ENCODE peak calls at places on chromosomes 13 and 19, in nine cellular contexts. U is OCI-LY7, T is tibial artery, H is thoracic aorta, F is ovary, E is retinal pigment epithelial cell, N is Calu3, A is fibroblast of the aortic adventitia, X is sigmoid colon. C is an unnamed sample.

GRCh38 chr13:102584423-102584822 is 12.4 kb upstream of the TPP2 start:
- DNase-seq in U (peak), T (no peak), H (no peak), F (no peak), E (no peak), N (no peak), A (no peak), X (no peak), C (no peak)

GRCh38 chr19:45440259-45440638 is 16.5 kb upstream of the ERCC1 start:
- DNase-seq in U (no peak), T (no peak), H (no peak), F (no peak), E (no peak), N (no peak), A (no peak), X (no peak), C (no peak)

GRCh38 chr19:55486971-55487883 is 1.0 kb upstream of the SSC5D start:
- DNase-seq in U (no peak), T (peak), H (no peak), F (peak), E (peak), N (no peak), A (peak), X (peak), C (peak)

GRCh38 chr13:39777527-39778061 is 122.1 kb downstream of the COG6 start:
- DNase-seq in U (peak), T (no peak), H (no peak), F (no peak), E (no peak), N (peak), A (peak), X (no peak), C (peak)

GRCh38 chr19:3849092-3849491 is 19.7 kb downstream of the ZFR2 start:
- DNase-seq in U (peak), T (no peak), H (no peak), F (no peak), E (no peak), N (peak), A (no peak), X (no peak), C (no peak)

GRCh38 chr13:45367358-45367757 is 26.4 kb upstream of the TPT1 start:
- DNase-seq in U (peak), T (no peak), H (peak), F (no peak), E (peak), N (peak), A (peak), X (no peak), C (peak)

GRCh38 chr19:1250374-1251232 is 2.2 kb downstream of the MIDN start:
- DNase-seq in U (peak), T (no peak), H (no peak), F (peak), E (no peak), N (no peak), A (peak), X (peak), C (no peak)

GRCh38 chr13:30618186-30618937 is 642 bp downstream of the USPL1 start:
- DNase-seq in U (peak), T (peak), H (no peak), F (peak), E (no peak), N (peak), A (no peak), X (peak), C (no peak)

GRCh38 chr13:91247768-91248167 is 99.7 kb upstream of the MIR17HG start:
- DNase-seq in U (peak), T (no peak), H (no peak), F (no peak), E (no peak), N (no peak), A (no peak), X (no peak), C (no peak)

GRCh38 chr13:34065915-34066314 is 248.0 kb downstream of the RFC3 start:
- DNase-seq in U (no peak), T (no peak), H (no peak), F (no peak), E (no peak), N (peak), A (no peak), X (no peak), C (no peak)

GRCh38 chr19:37999309-38000213 is 92.6 kb downstream of the SIPA1L3 start:
- DNase-seq in U (no peak), T (no peak), H (no peak), F (no peak), E (peak), N (no peak), A (peak), X (peak), C (peak)

GRCh38 chr19:42683917-42684513 is 56.3 kb downstream of the PSG3 start:
- DNase-seq in U (peak), T (no peak), H (no peak), F (no peak), E (no peak), N (peak), A (peak), X (no peak), C (no peak)

GRCh38 chr19:38664503-38665211 is 17.2 kb downstream of the ACTN4 start:
- DNase-seq in U (peak), T (no peak), H (no peak), F (no peak), E (no peak), N (no peak), A (no peak), X (no peak), C (no peak)

GRCh38 chr19:46620267-46620666 is 4.6 kb downstream of the PTGIR start:
- DNase-seq in U (no peak), T (no peak), H (no peak), F (no peak), E (no peak), N (no peak), A (no peak), X (no peak), C (no peak)

GRCh38 chr13:74074723-74075122 is 59.5 kb downstream of the KLF12 start:
- DNase-seq in U (no peak), T (no peak), H (no peak), F (no peak), E (no peak), N (no peak), A (peak), X (no peak), C (peak)

GRCh38 chr19:19133985-19134384 is 4.3 kb downstream of the TMEM161A start:
- DNase-seq in U (no peak), T (no peak), H (no peak), F (no peak), E (no peak), N (no peak), A (no peak), X (no peak), C (no peak)

GRCh38 chr13:94268661-94269060 is 210.8 kb downstream of the DCT start:
- DNase-seq in U (no peak), T (no peak), H (no peak), F (no peak), E (no peak), N (no peak), A (no peak), X (no peak), C (no peak)

GRCh38 chr19:49921871-49922755 is 6.9 kb upstream of the ATF5 start:
- DNase-seq in U (no peak), T (no peak), H (no peak), F (no peak), E (no peak), N (no peak), A (peak), X (no peak), C (no peak)

GRCh38 chr13:86862137-86862536 is 809.0 kb upstream of the SLITRK5 start:
- DNase-seq in U (no peak), T (no peak), H (no peak), F (no peak), E (no peak), N (no peak), A (no peak), X (no peak), C (no peak)

GRCh38 chr13:31485183-31485582 is 254.1 kb upstream of the RXFP2 start:
- DNase-seq in U (no peak), T (no peak), H (no peak), F (no peak), E (no peak), N (no peak), A (peak), X (no peak), C (no peak)

GRCh38 chr13:106683179-106683578 is 115.2 kb upstream of the ARGLU1 start:
- DNase-seq in U (no peak), T (no peak), H (no peak), F (no peak), E (no peak), N (no peak), A (no peak), X (no peak), C (no peak)

DNA sequence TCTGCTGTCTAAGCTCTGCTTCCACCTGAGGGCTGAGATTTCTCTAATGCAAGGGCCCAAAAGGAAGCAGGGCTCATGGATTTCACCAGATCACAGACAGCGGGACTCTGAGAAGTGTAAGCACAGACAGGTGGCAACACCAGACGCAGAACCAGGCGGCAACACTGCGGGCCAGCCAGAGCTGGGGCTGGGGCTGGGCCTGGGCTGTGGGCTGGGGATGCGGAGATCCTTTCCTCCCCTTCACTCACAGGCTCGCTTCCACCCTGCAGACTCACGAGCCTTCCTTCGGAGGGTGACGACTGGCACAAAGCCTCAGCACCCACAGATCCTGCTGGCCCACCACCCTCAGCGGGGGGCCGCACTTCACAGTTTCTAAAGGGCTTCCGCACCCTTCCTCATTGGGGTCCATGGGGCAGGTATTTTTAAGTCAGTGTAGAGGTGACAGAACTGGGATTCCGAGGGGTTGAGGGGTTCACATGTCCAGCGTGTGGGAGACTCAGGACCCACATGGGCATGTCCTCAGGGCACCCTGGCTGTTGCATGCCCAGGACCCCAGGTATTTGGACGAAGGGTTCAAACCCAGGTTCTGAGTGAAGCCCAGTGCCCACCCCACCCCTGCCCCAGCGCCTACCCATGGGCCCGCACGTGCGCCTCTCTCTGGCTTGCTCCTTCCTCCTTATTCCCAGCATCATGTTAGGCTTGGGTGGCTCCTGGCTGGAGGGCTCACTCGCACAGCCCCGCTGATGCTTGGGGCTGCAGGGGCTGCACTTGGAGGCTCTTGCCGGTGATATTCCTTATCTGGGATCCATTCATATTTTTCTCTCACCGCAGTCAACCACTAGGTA is 137.3 kb upstream of the GPR12 start:
- DNase-seq in U (no peak), T (no peak), H (no peak), F (no peak), E (no peak), N (no peak), A (no peak), X (no peak), C (no peak)
- TF ChIP-seq CTCF in U (no peak), T (no peak), H (no peak), F (no peak), E (no peak), N (no peak), A (no peak), X (no peak), C (no peak)

GRCh38 chr13:26883613-26884257 is 123.1 kb upstream of the GPR12 start:
- DNase-seq in U (no peak), T (no peak), H (no peak), F (no peak), E (no peak), N (no peak), A (no peak), X (no peak), C (no peak)

GRCh38 chr13:26880741-26881140 is 120.2 kb upstream of the GPR12 start:
- DNase-seq in U (no peak), T (no peak), H (no peak), F (no peak), E (no peak), N (no peak), A (no peak), X (no peak), C (no peak)

GRCh38 chr13:26881154-26881553 is 120.6 kb upstream of the GPR12 start:
- DNase-seq in U (no peak), T (no peak), H (no peak), F (no peak), E (no peak), N (no peak), A (peak), X (no peak), C (peak)

GRCh38 chr13:26878465-26878864 is 117.9 kb upstream of the GPR12 start:
- DNase-seq in U (no peak), T (no peak), H (no peak), F (no peak), E (no peak), N (no peak), A (no peak), X (no peak), C (no peak)

DNA sequence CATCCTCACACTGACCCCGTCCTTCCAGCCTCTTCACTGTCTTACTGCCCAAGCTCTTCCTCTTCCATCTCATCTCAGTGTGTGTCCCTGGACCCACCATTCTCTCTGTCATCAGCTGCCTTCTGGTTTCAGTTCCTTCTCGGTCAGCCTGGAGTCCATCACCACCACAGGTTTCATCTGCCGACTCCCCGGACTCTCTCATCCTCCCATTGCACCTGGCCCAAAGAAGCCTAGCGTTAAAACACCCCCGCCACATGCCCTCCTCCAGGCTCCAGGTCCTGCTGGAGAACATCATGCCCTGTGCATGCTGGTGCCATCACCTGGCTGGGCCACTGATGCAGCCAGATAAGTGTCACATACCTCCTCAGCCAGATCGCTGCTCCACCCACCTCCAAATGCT is 122.1 kb upstream of the GPR12 start:
- DNase-seq in U (no peak), T (no peak), H (no peak), F (no peak), E (no peak), N (no peak), A (no peak), X (no peak), C (no peak)
- TF ChIP-seq CTCF in U (no peak), T (no peak), H (no peak), F (no peak), E (no peak), N (no peak), A (no peak), X (no peak), C (no peak)

DNA sequence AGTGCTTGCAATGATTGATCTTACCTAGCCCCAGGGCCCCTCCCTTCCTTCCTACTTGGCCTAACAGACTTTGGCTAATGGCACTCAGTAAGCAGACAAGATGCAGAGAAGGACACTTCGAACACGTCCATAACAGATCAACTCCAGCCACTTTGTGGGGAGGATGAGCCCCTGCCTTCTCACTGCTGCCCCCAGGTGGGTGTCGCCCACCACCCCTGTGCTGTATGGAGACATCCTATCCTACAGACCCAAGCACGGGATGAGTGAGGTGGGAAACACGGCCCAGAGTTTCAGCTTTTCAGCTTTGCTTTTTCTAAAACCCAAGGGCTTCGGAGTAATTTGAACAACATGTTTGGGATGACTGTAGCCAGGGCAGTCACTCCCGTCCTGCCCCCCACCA is 5.5 kb downstream of the SLC7A1 start:
- DNase-seq in U (no peak), T (no peak), H (no peak), F (no peak), E (no peak), N (no peak), A (no peak), X (no peak), C (no peak)
- TF ChIP-seq CTCF in U (peak), T (no peak), H (no peak), F (no peak), E (peak), N (no peak), A (peak), X (no peak), C (no peak)

GRCh38 chr19:13761423-13761822 is 2.9 kb upstream of the MRI1 start:
- DNase-seq in U (no peak), T (no peak), H (no peak), F (no peak), E (no peak), N (no peak), A (no peak), X (no peak), C (no peak)
- TF ChIP-seq CTCF in U (peak), T (no peak), H (no peak), F (no peak), E (no peak), N (no peak), A (no peak), X (no peak), C (no peak)

DNA sequence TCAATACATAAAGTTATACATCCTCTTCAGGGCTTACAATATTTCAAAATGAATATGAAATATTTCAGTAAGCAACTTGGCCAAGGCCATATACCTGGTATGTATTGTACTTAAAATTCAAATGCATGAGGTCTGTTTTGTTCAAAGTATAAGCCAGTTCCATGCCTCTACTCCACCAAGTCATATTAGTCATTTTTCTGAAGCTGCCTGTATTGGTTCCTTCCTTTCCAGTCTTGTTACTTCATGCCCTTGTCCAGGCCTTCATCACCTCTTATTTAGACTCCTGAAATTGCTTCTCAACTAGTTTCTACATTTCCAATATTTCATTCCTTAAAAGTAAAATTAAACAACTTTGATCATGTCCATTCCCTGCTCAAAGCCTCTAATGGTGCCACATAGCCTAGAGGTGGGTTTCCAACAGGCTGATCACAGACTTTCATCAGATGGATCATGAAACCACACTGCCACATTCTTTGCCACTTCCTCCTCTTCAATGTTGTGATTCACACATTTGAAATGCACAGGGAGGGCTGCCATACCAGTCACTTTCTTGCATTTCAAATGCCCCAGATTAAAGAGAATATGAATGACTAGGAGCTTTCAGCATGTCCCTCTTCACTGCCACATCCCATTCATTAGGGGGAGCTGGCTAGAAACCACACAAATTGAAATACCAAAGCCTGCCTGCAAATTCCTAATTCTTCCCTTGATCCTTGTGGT is 424.1 kb upstream of the DACH1 start:
- DNase-seq in U (no peak), T (no peak), H (no peak), F (no peak), E (peak), N (peak), A (peak), X (no peak), C (peak)
- TF ChIP-seq CTCF in U (no peak), T (no peak), H (no peak), F (no peak), E (peak), N (no peak), A (no peak), X (no peak), C (no peak)

C was measured in AG04449.